ENCODE peak calls at places on chromosome 17, in five cellular contexts. N is ovary, D is left ventricle myocardium inferior, O is OCI-LY7, R is colonic mucosa. J is an unnamed sample.

GRCh38 chr17:67260051-67260987 is 15.3 kb upstream of the HELZ start:
- DNase-seq in O (no peak), R (peak), D (no peak), N (no peak), J (no peak)

GRCh38 chr17:81151039-81151677 is 14.1 kb upstream of the PVALEF start:
- DNase-seq in N (no peak), R (no peak), O (no peak), D (no peak), J (no peak)

GRCh38 chr17:32383926-32384434 is 34.0 kb downstream of the ZNF207 start:
- DNase-seq in O (no peak), R (no peak), N (no peak), D (no peak), J (no peak)

GRCh38 chr17:7220593-7221280 is 999 bp downstream of the ACADVL start:
- DNase-seq in D (no peak), N (peak), R (peak), O (peak), J (peak)

GRCh38 chr17:30819941-30820705 is 4.4 kb downstream of the CRLF3 start:
- DNase-seq in N (no peak), R (no peak), O (no peak), D (no peak), J (no peak)

GRCh38 chr17:3835410-3836229 is 10.4 kb downstream of the NCBP3 start:
- DNase-seq in N (no peak), O (no peak), R (no peak), D (no peak), J (no peak)

GRCh38 chr17:70091681-70092080 is 16.7 kb downstream of the KCNJ16 start:
- DNase-seq in N (no peak), R (no peak), O (no peak), D (no peak), J (no peak)

GRCh38 chr17:33936764-33937163 is 318.3 kb upstream of the CCL2 start:
- DNase-seq in D (no peak), O (no peak), N (no peak), R (no peak), J (no peak)

GRCh38 chr17:12709063-12709462 is 43.4 kb downstream of the MYOCD start:
- DNase-seq in N (no peak), R (no peak), D (no peak), O (no peak), J (no peak)

GRCh38 chr17:78040561-78041400 is 82.3 kb downstream of the TNRC6C start:
- DNase-seq in D (peak), N (peak), R (peak), O (no peak), J (peak)

DNA sequence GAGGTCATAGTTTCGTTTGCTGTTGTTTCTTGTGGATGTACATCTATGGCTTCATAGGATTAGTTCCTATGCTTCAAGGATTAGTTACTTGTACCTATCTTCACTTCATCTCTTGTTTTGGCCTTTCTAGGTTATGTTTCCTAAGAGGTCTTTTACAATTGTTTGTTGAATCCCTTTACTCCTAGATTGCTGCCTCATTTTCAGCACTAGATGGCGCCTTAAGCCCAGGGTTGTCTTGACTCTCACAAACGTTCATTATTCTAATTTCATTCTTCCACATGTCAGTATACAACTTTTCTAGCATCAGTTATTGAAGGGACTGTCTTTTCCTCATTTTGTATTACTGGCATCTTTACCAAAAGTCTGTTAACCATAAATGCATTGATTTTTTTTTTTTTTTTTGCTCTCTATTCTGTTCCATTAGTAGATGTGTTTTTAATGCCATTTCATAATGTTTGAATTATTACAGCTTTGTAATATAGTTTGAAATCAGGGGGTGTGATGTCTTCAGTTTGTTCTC is 45.0 kb upstream of the NACA2 start:
- DNase-seq in D (no peak), O (peak), N (no peak), R (peak), J (peak)
- TF ChIP-seq CTCF in D (peak), O (peak), N (no peak), R (peak), J (peak)

GRCh38 chr17:28684963-28685362 is 23.0 kb downstream of the SUPT6H start:
- DNase-seq in O (no peak), N (peak), D (no peak), R (peak), J (no peak)
- TF ChIP-seq CTCF in O (no peak), N (no peak), D (no peak), R (no peak), J (no peak)

GRCh38 chr17:44384281-44384822 is 5.1 kb downstream of the ITGA2B start:
- DNase-seq in R (no peak), O (no peak), D (no peak), N (no peak), J (no peak)

GRCh38 chr17:44384823-44385286 is 4.6 kb downstream of the ITGA2B start:
- DNase-seq in D (no peak), N (no peak), O (no peak), R (no peak), J (peak)

GRCh38 chr17:44383861-44384260 is 5.6 kb downstream of the ITGA2B start:
- DNase-seq in D (no peak), O (no peak), N (no peak), R (no peak), J (no peak)

GRCh38 chr17:44386182-44386525 is 3.3 kb downstream of the ITGA2B start:
- DNase-seq in D (no peak), N (no peak), R (no peak), O (no peak), J (no peak)

DNA sequence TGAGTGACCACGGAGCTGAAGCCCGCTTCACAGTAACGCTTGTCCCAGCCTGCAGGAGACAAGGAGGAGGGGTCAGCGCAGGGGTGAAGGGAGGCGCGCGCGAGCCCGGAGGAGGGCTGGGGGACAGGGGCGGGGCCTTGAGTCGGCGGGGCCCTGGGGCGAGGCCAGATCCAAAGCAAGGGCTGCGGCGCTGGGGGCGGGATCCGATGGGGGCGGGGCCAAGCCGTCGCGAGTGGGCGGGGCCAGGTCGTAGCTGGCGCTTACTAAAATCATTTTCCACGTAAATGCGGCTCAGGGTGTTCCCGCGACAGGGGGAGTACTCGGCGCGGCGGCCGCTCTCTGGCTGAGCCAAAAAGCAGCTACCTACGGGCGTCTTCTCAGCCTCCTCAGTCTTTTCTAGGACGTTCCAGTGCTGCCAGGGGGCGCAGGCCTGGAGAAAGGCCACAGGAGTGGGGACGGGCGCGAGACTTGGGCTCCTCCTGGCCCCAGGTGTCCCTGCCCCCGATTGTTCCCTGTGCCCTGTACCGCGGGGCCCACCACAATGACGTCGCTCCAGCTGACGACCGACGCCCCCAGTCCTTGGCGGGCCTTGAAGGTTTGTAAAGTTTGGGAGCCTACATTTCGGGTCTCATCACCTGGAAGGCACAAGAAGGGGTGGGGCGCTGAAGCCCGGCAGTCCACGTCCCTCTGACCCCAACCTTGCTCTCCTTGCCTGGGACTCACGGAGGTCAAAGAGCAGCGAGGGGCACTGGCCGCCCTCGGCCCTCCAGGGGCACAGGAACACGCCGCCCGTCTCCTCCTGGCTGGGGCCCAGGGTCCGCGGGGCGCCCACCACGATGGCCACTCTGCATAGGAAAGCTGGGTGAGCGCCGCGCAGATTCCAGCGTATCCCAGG is 3.9 kb downstream of the ITGA2B start:
- DNase-seq in D (peak), N (peak), O (peak), R (peak), J (peak)
- TF ChIP-seq CTCF in D (no peak), N (no peak), O (peak), R (no peak), J (peak)

DNA sequence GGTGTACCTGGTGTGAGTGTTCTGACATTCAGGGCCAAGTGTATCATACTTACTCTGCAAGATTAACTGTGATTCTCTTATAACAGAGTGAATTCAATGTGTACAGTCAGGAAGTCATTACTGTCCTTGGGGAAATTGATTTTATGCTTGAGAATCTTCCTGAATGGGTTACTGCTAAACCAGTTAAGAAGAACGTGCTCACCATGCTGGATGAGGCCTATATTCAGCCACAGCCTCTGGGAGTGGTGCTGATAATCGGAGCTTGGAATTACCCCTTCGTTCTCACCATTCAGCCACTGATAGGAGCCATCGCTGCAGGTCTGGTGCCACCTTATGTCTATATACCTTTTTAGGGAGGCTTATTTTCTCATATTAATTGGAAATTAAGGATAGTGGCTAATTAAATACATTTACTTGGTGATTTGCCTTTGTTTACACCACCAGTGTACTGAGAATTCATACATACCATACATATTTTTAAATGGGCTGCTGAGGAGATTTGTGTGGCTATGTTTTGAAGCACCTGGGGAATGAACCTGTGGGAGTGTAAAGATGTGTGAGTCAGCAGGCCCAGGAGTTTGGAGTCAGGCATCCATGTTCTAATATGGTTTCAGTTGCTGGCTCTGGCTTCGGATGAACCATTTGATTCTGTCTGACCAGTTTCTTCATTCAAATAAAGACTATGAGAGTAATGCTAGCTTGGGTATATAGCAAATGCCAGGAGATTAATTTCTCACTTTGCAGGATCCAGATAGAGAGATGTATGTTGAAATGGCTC is 3.1 kb downstream of the ALDH3A2 start:
- DNase-seq in R (no peak), D (no peak), N (no peak), O (no peak), J (no peak)
- TF ChIP-seq CTCF in R (no peak), D (no peak), N (no peak), O (no peak), J (no peak)

GRCh38 chr17:27038676-27039075 is 255.2 kb upstream of the WSB1 start:
- DNase-seq in O (peak), N (no peak), D (no peak), R (no peak), J (no peak)
- TF ChIP-seq CTCF in O (peak), N (no peak), D (no peak), R (no peak), J (no peak)

J was measured in GM13976.